ENCODE peak calls at places on chromosome 11, in four cellular contexts. R, A, Y and G are unnamed samples.
A peak's percentile ranks its signal among the peaks of the same experiment; 100 is the strongest.

GRCh38 chr11:4607111-4607510 is 920 bp downstream of the TRIM68 start:
- DNase-seq in R (no peak), A (no peak), Y (no peak), G (peak; percentile 25)

GRCh38 chr11:45331839-45332485 is 45.8 kb upstream of the SYT13 start:
- DNase-seq in R (no peak), A (no peak), Y (no peak), G (no peak)

GRCh38 chr11:35010656-35011055 is 94.2 kb downstream of the PDHX start:
- DNase-seq in R (no peak), A (no peak), Y (no peak), G (no peak)

GRCh38 chr11:17184882-17185587 is 22.8 kb downstream of the PIK3C2A start:
- DNase-seq in R (no peak), A (no peak), Y (no peak), G (no peak)

GRCh38 chr11:36292311-36292722 is 3.1 kb upstream of the COMMD9 start:
- DNase-seq in R (no peak), A (no peak), Y (no peak), G (no peak)

GRCh38 chr11:19241260-19242183 is 777 bp upstream of the E2F8 start:
- DNase-seq in R (peak; percentile 10), A (peak; percentile 49), Y (peak; percentile 66), G (peak; percentile 69)

GRCh38 chr11:61056566-61056965 is 45.7 kb upstream of the CD5 start:
- DNase-seq in R (no peak), A (no peak), Y (peak; percentile 46), G (no peak)

GRCh38 chr11:84714316-84714780 is 912.8 kb downstream of the DLG2 start:
- DNase-seq in R (peak; percentile 34), A (peak; percentile 65), Y (no peak), G (peak; percentile 83)

GRCh38 chr11:3626250-3626960 is 15.4 kb downstream of the ART5 start:
- DNase-seq in R (peak; percentile 55), A (peak; percentile 30), Y (peak; percentile 78), G (no peak)

GRCh38 chr11:102383839-102384238 is 36.8 kb downstream of the BIRC2 start:
- DNase-seq in R (no peak), A (no peak), Y (no peak), G (no peak)

GRCh38 chr11:30346068-30346688 is 23.3 kb downstream of the ARL14EP start:
- DNase-seq in R (peak; percentile 19), A (no peak), Y (no peak), G (peak; percentile 27)

GRCh38 chr11:119974051-119974450 is 163.9 kb downstream of the TRIM29 start:
- DNase-seq in R (no peak), A (no peak), Y (no peak), G (no peak)

GRCh38 chr11:125351045-125351867 is 144.8 kb downstream of the FEZ1 start:
- DNase-seq in R (no peak), A (no peak), Y (no peak), G (no peak)

GRCh38 chr11:113474362-113475159 is 637 bp downstream of the DRD2 start:
- DNase-seq in R (peak; percentile 84), A (peak; percentile 75), Y (no peak), G (peak; percentile 85)

GRCh38 chr11:9527481-9528140 is 45.9 kb upstream of the WEE1 start:
- DNase-seq in R (peak; percentile 33), A (no peak), Y (peak; percentile 74), G (no peak)

GRCh38 chr11:112958670-112959069 is 2.5 kb upstream of the NCAM1 start:
- DNase-seq in R (no peak), A (no peak), Y (no peak), G (no peak)

GRCh38 chr11:86162257-86162656 is 82.3 kb upstream of the EED start:
- DNase-seq in R (peak; percentile 37), A (peak; percentile 27), Y (peak; percentile 91), G (peak; percentile 83)

GRCh38 chr11:116525961-116526495 is 246.8 kb downstream of the BUD13 start:
- DNase-seq in R (no peak), A (no peak), Y (peak; percentile 39), G (no peak)

DNA sequence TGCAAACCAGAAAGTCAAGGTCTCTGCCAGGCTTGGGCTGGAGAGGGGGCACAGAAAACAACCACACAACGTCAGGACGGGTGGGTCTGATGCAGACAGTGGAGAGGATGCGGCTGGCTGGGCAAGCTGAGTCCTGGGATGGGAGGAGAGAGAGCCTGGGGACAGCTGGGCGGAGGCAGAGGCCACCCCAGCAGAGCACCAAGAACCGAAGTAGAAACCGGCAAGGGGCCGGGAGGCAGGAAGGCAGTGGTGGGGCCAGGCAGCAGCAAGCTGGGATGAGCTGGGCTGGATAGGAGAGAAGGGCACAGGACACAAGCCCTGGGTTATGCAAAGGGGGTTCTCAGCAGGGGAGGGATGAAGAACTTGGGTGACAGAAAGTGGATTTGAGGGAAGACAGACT is 188.2 kb downstream of the SHANK2 start:
- DNase-seq in R (no peak), A (no peak), Y (no peak), G (no peak)
- H3K4me1 ChIP-seq in R (no peaks in the 10 kb centered on the region), A (no peaks in the 10 kb centered on the region), Y (no peaks in the 10 kb centered on the region), G (no peaks in the 10 kb centered on the region)

DNA sequence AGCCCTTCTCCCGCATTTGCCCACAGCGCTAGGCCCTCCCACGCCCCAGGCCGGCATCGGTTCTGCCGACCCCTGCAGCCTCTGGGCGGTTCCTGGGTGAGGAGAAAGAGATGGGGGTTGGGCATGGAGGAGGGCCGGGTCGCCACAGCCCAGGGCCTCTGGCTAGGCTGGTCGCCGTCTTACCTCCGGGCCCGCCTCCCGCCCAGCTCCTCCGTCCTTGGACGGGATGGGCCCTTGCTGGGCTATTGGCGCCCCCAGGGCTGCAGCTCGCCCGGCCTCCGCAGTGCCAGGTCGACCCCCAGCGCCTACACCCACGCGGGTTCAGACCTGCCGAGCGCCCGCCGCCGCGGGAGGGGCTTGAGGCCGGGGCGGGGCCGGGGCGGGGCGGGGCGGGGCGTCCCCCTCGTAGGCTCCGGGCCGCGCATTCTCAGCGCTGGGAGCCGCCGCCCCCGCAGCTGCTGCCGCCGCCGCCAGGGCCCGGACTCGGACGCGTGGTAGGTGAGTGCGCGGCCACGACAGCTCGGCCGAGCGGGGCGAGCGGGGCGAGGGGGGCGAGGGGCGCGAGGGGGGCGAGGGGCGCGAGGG is at the start of gene CD151:
- DNase-seq in R (no peak), A (peak; percentile 76), Y (no peak), G (no peak)
- H3K4me1 ChIP-seq in R (peaks cover 87% of the 10 kb centered on the region), A (peaks cover 83% of the 10 kb centered on the region), Y (no peaks in the 10 kb centered on the region), G (peaks cover 35% of the 10 kb centered on the region)

DNA sequence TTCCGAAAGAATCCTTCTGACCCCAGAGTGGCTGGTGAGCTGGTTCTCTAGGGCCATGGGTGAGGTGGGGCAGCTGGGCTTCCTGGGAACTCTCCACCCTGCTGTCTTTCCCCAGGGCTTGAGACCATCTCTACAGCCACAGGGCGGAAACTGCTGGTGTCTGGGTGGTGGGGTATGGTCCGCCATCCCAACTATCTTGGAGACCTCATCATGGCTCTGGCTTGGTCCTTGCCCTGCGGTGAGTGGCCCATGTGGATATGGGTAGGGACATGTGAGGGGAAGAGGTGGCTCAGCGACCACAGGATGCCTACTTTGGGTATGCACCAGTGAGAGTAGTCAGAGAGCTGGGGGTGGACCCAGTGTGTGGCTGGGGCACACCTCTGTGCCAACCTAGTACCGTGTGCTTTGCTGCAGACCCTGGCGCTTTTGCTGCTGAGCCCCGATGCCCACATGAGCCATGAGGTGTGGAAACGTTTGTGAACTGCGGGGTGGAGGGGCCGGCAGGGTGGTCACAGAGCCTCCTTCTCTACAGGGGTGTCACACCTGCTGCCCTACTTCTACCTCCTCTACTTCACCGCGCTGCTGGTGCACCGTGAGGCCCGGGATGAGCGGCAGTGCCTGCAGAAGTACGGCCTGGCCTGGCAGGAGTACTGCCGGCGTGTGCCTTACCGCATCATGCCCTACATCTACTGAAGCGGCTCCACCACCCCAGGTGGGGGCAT is 2.0 kb downstream of the ZNHIT2 start:
- DNase-seq in R (no peak), A (no peak), Y (no peak), G (no peak)
- H3K4me1 ChIP-seq in R (peaks cover 48% of the 10 kb centered on the region), A (peaks cover 40% of the 10 kb centered on the region), Y (no peaks in the 10 kb centered on the region), G (peaks cover 5% of the 10 kb centered on the region)

DNA sequence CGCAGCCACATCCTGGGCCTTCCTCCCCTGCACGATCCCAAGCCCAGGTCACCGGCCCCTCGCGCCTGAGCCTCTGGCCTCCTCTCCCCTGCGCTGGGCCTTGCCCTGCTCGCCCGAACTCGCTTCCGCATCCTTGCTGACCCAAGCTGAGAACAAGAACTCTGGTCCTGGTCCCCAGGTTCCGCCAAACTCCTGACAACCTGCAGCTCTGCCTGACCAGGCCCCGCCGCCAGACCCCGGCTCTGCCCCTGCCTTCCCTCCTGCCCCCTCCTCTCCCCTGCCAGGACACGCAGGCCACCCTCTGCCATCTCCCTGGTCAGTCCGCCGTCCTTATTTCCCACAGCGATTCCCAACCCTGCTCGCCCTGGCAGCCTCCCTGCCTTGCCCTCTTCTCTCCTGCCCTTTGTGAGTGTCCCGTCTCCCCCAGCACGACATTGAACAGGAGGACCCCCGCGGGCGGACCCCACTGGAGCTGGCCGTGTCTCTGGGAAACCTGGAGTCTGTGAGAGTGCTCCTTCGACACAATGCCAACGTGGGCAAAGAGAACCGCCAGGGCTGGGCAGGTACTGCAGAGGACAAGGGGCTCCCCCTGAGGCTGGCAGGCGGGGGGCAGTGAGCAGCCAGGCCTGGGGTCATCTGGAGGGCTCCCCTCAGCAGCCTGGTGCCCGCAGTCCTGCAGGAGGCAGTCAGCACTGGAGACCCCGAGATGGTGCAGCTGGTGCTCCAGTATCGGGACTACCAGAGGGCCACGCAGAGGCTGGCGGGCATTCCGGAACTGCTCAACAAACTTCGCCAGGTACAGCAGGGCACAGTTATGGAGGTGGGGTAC is 762 bp downstream of the ANKRD13D start:
- DNase-seq in R (no peak), A (no peak), Y (peak; percentile 74), G (peak; percentile 31)
- H3K4me1 ChIP-seq in R (peaks cover 28% of the 10 kb centered on the region), A (peaks cover 35% of the 10 kb centered on the region), Y (no peaks in the 10 kb centered on the region), G (peaks cover 7% of the 10 kb centered on the region)

DNA sequence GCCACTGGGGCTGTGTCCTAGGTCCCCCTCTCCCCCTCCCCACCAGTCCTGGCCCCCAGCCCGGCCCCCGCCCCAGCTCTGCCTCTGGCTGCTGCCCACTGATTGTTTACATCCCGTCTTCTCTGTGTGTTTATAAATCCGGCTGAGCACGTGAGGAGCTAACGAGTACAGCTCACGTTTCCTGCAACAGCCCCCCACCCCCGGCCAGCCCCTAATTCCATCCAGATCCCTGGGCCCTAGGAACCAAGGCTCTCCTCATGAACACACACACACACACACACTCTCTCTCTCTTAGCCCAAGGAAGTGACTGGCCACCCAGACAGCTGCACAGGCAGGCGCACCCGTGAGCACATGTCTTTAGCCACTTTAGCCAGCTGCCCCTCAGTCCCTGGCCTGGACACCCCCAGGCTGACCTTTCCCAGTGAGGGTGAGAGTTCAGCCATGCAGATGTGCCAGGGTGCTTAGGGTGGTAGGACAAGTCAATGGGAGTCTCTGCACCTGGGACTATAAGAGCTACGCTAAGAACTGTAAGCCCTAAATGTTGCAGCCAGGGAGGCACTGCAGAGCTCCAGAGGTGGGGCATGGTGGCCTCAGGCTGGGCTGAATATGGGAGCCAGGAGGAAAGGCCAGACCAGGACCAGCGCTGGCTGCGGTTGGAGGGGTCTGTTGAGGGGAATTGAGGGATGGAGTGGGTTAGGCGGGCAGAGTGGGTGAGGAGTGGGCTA is 2.9 kb downstream of the CLCF1 start:
- DNase-seq in R (no peak), A (no peak), Y (peak; percentile 76), G (peak; percentile 58)
- H3K4me1 ChIP-seq in R (peaks cover 43% of the 10 kb centered on the region), A (peaks cover 75% of the 10 kb centered on the region), Y (no peaks in the 10 kb centered on the region), G (peaks cover 30% of the 10 kb centered on the region)